ENCODE peak calls at places on chromosomes 6 and 20, in five cellular contexts. One of them, this sample, is unnamed. For H3K4me1, the result is how much of the 10 kb centered on the place peaks cover.

GRCh38 chr20:1415667-1416468 is 23.0 kb upstream of the FKBP1A start:
- DNase-seq in right cardiac atrium: no peak
- DNase-seq in effector memory CD4-positive, alpha-beta T cell: no peak
- DNase-seq in lower lobe of right lung: no peak
- DNase-seq in cardiac muscle cell: no peak
- DNase-seq in this sample: peak

GRCh38 chr6:37539706-37540352 is 40.1 kb upstream of the CCDC167 start:
- DNase-seq in right cardiac atrium: no peak
- DNase-seq in effector memory CD4-positive, alpha-beta T cell: no peak
- DNase-seq in lower lobe of right lung: no peak
- DNase-seq in cardiac muscle cell: no peak
- DNase-seq in this sample: no peak

GRCh38 chr20:44412402-44413144 is 57.1 kb downstream of the HNF4A start:
- DNase-seq in right cardiac atrium: no peak
- DNase-seq in effector memory CD4-positive, alpha-beta T cell: no peak
- DNase-seq in lower lobe of right lung: no peak
- DNase-seq in cardiac muscle cell: no peak
- DNase-seq in this sample: no peak

GRCh38 chr6:13006578-13007300 is 290.2 kb downstream of the PHACTR1 start:
- DNase-seq in right cardiac atrium: no peak
- DNase-seq in effector memory CD4-positive, alpha-beta T cell: no peak
- DNase-seq in lower lobe of right lung: no peak
- DNase-seq in cardiac muscle cell: no peak
- DNase-seq in this sample: no peak

GRCh38 chr6:159169557-159170332 is 545 bp downstream of the FNDC1 start:
- DNase-seq in right cardiac atrium: peak
- DNase-seq in effector memory CD4-positive, alpha-beta T cell: no peak
- DNase-seq in lower lobe of right lung: peak
- DNase-seq in cardiac muscle cell: peak
- DNase-seq in this sample: no peak

GRCh38 chr20:3843490-3843889 is 3.1 kb upstream of the MAVS start:
- DNase-seq in right cardiac atrium: no peak
- DNase-seq in effector memory CD4-positive, alpha-beta T cell: no peak
- DNase-seq in lower lobe of right lung: no peak
- DNase-seq in cardiac muscle cell: no peak
- DNase-seq in this sample: no peak

GRCh38 chr6:78615430-78615904 is 251.9 kb upstream of the IRAK1BP1 start:
- DNase-seq in right cardiac atrium: no peak
- DNase-seq in effector memory CD4-positive, alpha-beta T cell: no peak
- DNase-seq in lower lobe of right lung: no peak
- DNase-seq in cardiac muscle cell: no peak
- DNase-seq in this sample: no peak

GRCh38 chr20:50624351-50625016 is 66.9 kb downstream of the RIPOR3 start:
- DNase-seq in right cardiac atrium: no peak
- DNase-seq in effector memory CD4-positive, alpha-beta T cell: no peak
- DNase-seq in lower lobe of right lung: peak
- DNase-seq in cardiac muscle cell: no peak
- DNase-seq in this sample: peak

GRCh38 chr20:9054176-9054575 is 14.7 kb upstream of the PLCB4 start:
- DNase-seq in right cardiac atrium: no peak
- DNase-seq in effector memory CD4-positive, alpha-beta T cell: no peak
- DNase-seq in lower lobe of right lung: no peak
- DNase-seq in cardiac muscle cell: no peak
- DNase-seq in this sample: no peak

GRCh38 chr6:11432091-11432490 is 105.5 kb upstream of the TMEM170B start:
- DNase-seq in right cardiac atrium: no peak
- DNase-seq in effector memory CD4-positive, alpha-beta T cell: no peak
- DNase-seq in lower lobe of right lung: no peak
- DNase-seq in cardiac muscle cell: no peak
- DNase-seq in this sample: no peak

GRCh38 chr6:134698228-134698627 is 251.7 kb downstream of the ALDH8A1 start:
- DNase-seq in right cardiac atrium: no peak
- DNase-seq in effector memory CD4-positive, alpha-beta T cell: no peak
- DNase-seq in lower lobe of right lung: no peak
- DNase-seq in cardiac muscle cell: no peak
- DNase-seq in this sample: no peak

GRCh38 chr6:139640453-139640852 is 266.0 kb upstream of the CITED2 start:
- DNase-seq in right cardiac atrium: no peak
- DNase-seq in effector memory CD4-positive, alpha-beta T cell: no peak
- DNase-seq in lower lobe of right lung: no peak
- DNase-seq in cardiac muscle cell: no peak
- DNase-seq in this sample: no peak

GRCh38 chr6:36751091-36751490 is 53.5 kb downstream of the RAB44 start:
- DNase-seq in right cardiac atrium: no peak
- DNase-seq in effector memory CD4-positive, alpha-beta T cell: no peak
- DNase-seq in lower lobe of right lung: no peak
- DNase-seq in cardiac muscle cell: no peak
- DNase-seq in this sample: no peak

GRCh38 chr6:112362027-112362795 is 15.1 kb downstream of the RFPL4B start:
- DNase-seq in right cardiac atrium: peak
- DNase-seq in effector memory CD4-positive, alpha-beta T cell: no peak
- DNase-seq in lower lobe of right lung: no peak
- DNase-seq in cardiac muscle cell: no peak
- DNase-seq in this sample: no peak

GRCh38 chr20:46350201-46350985 is 42.1 kb upstream of the CDH22 start:
- DNase-seq in right cardiac atrium: peak
- DNase-seq in effector memory CD4-positive, alpha-beta T cell: no peak
- DNase-seq in lower lobe of right lung: no peak
- DNase-seq in cardiac muscle cell: no peak
- DNase-seq in this sample: no peak

GRCh38 chr6:82909551-82909950 is 156.1 kb downstream of the UBE3D start:
- DNase-seq in right cardiac atrium: no peak
- DNase-seq in effector memory CD4-positive, alpha-beta T cell: no peak
- DNase-seq in lower lobe of right lung: no peak
- DNase-seq in cardiac muscle cell: no peak
- DNase-seq in this sample: no peak

GRCh38 chr6:6790891-6791290 is 202.4 kb downstream of the LY86 start:
- DNase-seq in right cardiac atrium: no peak
- DNase-seq in effector memory CD4-positive, alpha-beta T cell: no peak
- DNase-seq in lower lobe of right lung: no peak
- DNase-seq in cardiac muscle cell: no peak
- DNase-seq in this sample: no peak

GRCh38 chr20:8007490-8007889 is 12.1 kb downstream of the TMX4 start:
- DNase-seq in right cardiac atrium: no peak
- DNase-seq in effector memory CD4-positive, alpha-beta T cell: no peak
- DNase-seq in lower lobe of right lung: no peak
- DNase-seq in cardiac muscle cell: no peak
- DNase-seq in this sample: no peak

GRCh38 chr6:127366281-127367022 is 23.0 kb upstream of the ECHDC1 start:
- DNase-seq in right cardiac atrium: no peak
- DNase-seq in effector memory CD4-positive, alpha-beta T cell: no peak
- DNase-seq in lower lobe of right lung: no peak
- DNase-seq in cardiac muscle cell: no peak
- DNase-seq in this sample: peak

GRCh38 chr20:17615645-17616479 is 46.0 kb downstream of the DSTN start:
- DNase-seq in right cardiac atrium: peak
- DNase-seq in effector memory CD4-positive, alpha-beta T cell: no peak
- DNase-seq in lower lobe of right lung: peak
- DNase-seq in cardiac muscle cell: no peak
- DNase-seq in this sample: peak

GRCh38 chr6:137370871-137371633 is 123.1 kb downstream of the OLIG3 start:
- DNase-seq in right cardiac atrium: no peak
- DNase-seq in effector memory CD4-positive, alpha-beta T cell: no peak
- DNase-seq in lower lobe of right lung: no peak
- DNase-seq in cardiac muscle cell: no peak
- DNase-seq in this sample: no peak

DNA sequence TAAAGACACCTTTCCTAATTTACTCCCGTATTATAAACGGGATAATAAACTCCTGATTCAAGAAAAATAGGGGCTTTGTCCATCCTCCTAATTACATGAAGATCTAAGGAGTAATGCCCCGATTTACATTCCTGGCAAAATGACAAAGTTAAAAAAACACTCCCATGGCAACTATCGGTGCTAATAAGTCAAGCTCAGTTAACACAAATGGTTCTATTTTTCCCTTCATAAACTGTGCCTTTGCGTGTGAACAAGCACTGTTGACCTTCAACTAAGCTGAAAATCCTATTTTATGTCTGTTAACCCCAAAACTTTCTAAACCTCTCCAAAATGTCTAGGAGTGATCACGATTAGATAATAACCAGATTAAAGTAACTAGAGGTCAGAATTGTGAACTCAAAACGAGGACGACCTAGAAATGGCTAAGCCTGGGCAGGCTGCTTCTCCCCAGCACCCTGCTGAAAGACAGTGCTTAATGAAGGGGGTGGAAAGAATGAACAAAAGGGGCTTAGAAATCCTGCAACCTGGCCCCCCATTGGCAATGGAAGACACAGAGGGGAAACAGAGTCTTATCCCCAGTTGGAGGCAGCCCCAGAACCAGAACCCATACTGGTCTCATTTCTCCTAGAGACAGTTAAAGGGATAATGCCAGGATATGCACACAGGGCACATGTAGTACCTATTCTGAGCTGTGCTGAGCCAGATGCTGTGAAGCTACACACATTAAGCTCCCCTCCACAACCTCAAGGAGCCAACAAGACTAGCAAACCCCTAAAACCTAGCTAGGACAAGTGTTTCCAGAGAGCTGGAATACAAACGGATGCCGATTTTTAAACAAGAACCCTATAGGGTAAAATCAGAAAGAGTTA is 23.0 kb downstream of the SLC23A2 start:
- DNase-seq in right cardiac atrium: no peak
- DNase-seq in effector memory CD4-positive, alpha-beta T cell: no peak
- DNase-seq in lower lobe of right lung: no peak
- DNase-seq in cardiac muscle cell: no peak
- DNase-seq in this sample: no peak
- H3K4me1 ChIP-seq in right cardiac atrium: under half
- H3K4me1 ChIP-seq in effector memory CD4-positive, alpha-beta T cell: under half
- H3K4me1 ChIP-seq in lower lobe of right lung: under half
- H3K4me1 ChIP-seq in cardiac muscle cell: under half
- H3K4me1 ChIP-seq in this sample: under half

GRCh38 chr6:28875348-28875747 is 48.4 kb downstream of the TRIM27 start:
- DNase-seq in right cardiac atrium: no peak
- DNase-seq in effector memory CD4-positive, alpha-beta T cell: no peak
- DNase-seq in lower lobe of right lung: no peak
- DNase-seq in cardiac muscle cell: no peak
- DNase-seq in this sample: no peak
- H3K4me3 ChIP-seq in right cardiac atrium: no peak
- H3K4me3 ChIP-seq in effector memory CD4-positive, alpha-beta T cell: no peak
- H3K4me3 ChIP-seq in lower lobe of right lung: no peak
- H3K4me3 ChIP-seq in cardiac muscle cell: no peak
- H3K4me3 ChIP-seq in this sample: no peak

DNA sequence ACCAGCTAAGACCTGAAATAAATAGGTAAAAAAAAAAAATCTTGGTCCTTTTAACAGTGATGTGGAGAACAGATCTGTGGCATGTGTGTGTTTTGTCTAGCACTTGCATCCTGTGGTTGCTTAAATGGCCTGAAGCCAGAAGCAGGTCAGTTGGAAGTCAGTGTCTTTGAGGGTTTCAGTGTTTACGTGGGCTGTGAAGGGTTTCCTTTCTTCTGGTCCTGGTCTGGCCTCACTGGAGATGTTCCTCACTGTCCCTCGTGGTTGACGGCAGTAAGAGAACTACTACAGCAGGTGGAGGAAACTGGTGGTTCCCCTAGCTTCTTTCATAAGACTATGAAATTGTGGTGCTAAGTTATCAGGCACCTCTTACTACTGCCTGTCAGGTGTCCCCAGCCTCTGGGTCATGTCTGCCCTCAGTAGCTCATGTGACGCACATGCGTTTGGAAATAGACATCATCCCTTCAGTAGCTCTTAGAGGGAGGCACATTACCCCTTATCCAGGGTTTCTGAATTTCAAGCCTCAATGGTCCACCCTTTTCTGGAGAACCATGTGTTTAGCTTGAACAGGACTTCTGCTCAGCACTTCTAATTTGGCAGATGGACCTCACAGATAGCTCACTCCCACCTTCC is 59.4 kb upstream of the SCP2D1 start:
- DNase-seq in right cardiac atrium: no peak
- DNase-seq in effector memory CD4-positive, alpha-beta T cell: no peak
- DNase-seq in lower lobe of right lung: no peak
- DNase-seq in cardiac muscle cell: no peak
- DNase-seq in this sample: no peak
- H3K27ac ChIP-seq in right cardiac atrium: no peak
- H3K27ac ChIP-seq in effector memory CD4-positive, alpha-beta T cell: no peak
- H3K27ac ChIP-seq in lower lobe of right lung: no peak
- H3K27ac ChIP-seq in cardiac muscle cell: no peak
- H3K27ac ChIP-seq in this sample: no peak

GRCh38 chr6:150535151-150535816 is 64.4 kb upstream of the PLEKHG1 start:
- DNase-seq in right cardiac atrium: no peak
- DNase-seq in effector memory CD4-positive, alpha-beta T cell: no peak
- DNase-seq in lower lobe of right lung: no peak
- DNase-seq in cardiac muscle cell: no peak
- DNase-seq in this sample: no peak
- H3K4me1 ChIP-seq in right cardiac atrium: under half
- H3K4me1 ChIP-seq in effector memory CD4-positive, alpha-beta T cell: under half
- H3K4me1 ChIP-seq in lower lobe of right lung: under half
- H3K4me1 ChIP-seq in cardiac muscle cell: under half
- H3K4me1 ChIP-seq in this sample: under half

GRCh38 chr6:106974999-106975698 is 620 bp upstream of the CD24 start:
- DNase-seq in right cardiac atrium: peak
- DNase-seq in effector memory CD4-positive, alpha-beta T cell: no peak
- DNase-seq in lower lobe of right lung: peak
- DNase-seq in cardiac muscle cell: peak
- DNase-seq in this sample: peak

GRCh38 chr6:106973841-106974336 is 640 bp downstream of the CD24 start:
- DNase-seq in right cardiac atrium: no peak
- DNase-seq in effector memory CD4-positive, alpha-beta T cell: no peak
- DNase-seq in lower lobe of right lung: peak
- DNase-seq in cardiac muscle cell: peak
- DNase-seq in this sample: peak

GRCh38 chr6:106974337-106974998 is at the start of gene CD24:
- DNase-seq in right cardiac atrium: no peak
- DNase-seq in effector memory CD4-positive, alpha-beta T cell: no peak
- DNase-seq in lower lobe of right lung: peak
- DNase-seq in cardiac muscle cell: peak
- DNase-seq in this sample: peak

GRCh38 chr6:106973018-106973840 is 1.3 kb downstream of the CD24 start:
- DNase-seq in right cardiac atrium: no peak
- DNase-seq in effector memory CD4-positive, alpha-beta T cell: no peak
- DNase-seq in lower lobe of right lung: peak
- DNase-seq in cardiac muscle cell: peak
- DNase-seq in this sample: no peak

GRCh38 chr6:106972500-106972899 is 2.0 kb downstream of the CD24 start:
- DNase-seq in right cardiac atrium: no peak
- DNase-seq in effector memory CD4-positive, alpha-beta T cell: no peak
- DNase-seq in lower lobe of right lung: no peak
- DNase-seq in cardiac muscle cell: peak
- DNase-seq in this sample: no peak
- H3K4me3 ChIP-seq in right cardiac atrium: no peak
- H3K4me3 ChIP-seq in effector memory CD4-positive, alpha-beta T cell: no peak
- H3K4me3 ChIP-seq in lower lobe of right lung: no peak
- H3K4me3 ChIP-seq in cardiac muscle cell: peak
- H3K4me3 ChIP-seq in this sample: peak

DNA sequence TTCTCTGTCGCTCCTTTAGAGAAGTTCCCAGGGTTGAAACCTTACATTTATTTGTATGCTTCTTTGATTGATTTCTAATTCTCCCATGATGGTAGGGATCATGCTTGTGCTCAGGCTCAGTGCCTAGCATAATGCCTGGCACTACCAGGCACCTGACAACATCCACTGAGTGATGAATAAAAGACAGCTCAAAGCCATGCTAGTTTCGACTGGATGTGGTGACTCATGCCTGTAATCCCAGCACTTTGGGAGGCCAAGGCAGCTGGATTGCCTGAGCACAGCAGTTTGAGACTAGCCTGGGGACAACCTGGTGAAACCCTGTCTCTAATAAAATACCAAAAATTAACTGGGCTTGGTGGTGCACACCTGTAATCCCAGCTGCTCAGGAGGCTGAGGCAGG is 11.6 kb upstream of the CD164 start:
- DNase-seq in right cardiac atrium: no peak
- DNase-seq in effector memory CD4-positive, alpha-beta T cell: no peak
- DNase-seq in lower lobe of right lung: no peak
- DNase-seq in cardiac muscle cell: no peak
- DNase-seq in this sample: no peak
- H3K27ac ChIP-seq in right cardiac atrium: no peak
- H3K27ac ChIP-seq in effector memory CD4-positive, alpha-beta T cell: no peak
- H3K27ac ChIP-seq in lower lobe of right lung: no peak
- H3K27ac ChIP-seq in cardiac muscle cell: no peak
- H3K27ac ChIP-seq in this sample: no peak

This sample was measured in RWPE2.